ENCODE peak calls at places on chromosomes 5 and 9, in five cellular contexts. One of them, this sample, is unnamed.

GRCh38 chr5:56637321-56637920 is 177.9 kb upstream of the MAP3K1 start:
- DNase-seq in HepG2: peak
- DNase-seq in breast epithelium: no peak
- DNase-seq in SK-N-MC: no peak
- DNase-seq in GM12891: no peak
- DNase-seq in this sample: no peak

GRCh38 chr5:115545065-115545882 is 699 bp upstream of the FEM1C start:
- DNase-seq in HepG2: no peak
- DNase-seq in breast epithelium: no peak
- DNase-seq in SK-N-MC: no peak
- DNase-seq in GM12891: no peak
- DNase-seq in this sample: peak

GRCh38 chr5:61292130-61292672 is 39.9 kb upstream of the ZSWIM6 start:
- DNase-seq in HepG2: no peak
- DNase-seq in breast epithelium: no peak
- DNase-seq in SK-N-MC: no peak
- DNase-seq in GM12891: no peak
- DNase-seq in this sample: no peak

GRCh38 chr9:93094294-93095204 is 1.5 kb upstream of the CARD19 start:
- DNase-seq in HepG2: no peak
- DNase-seq in breast epithelium: peak
- DNase-seq in SK-N-MC: no peak
- DNase-seq in GM12891: no peak
- DNase-seq in this sample: peak

GRCh38 chr5:115109840-115110239 is 59.9 kb downstream of the TRIM36 start:
- DNase-seq in HepG2: no peak
- DNase-seq in breast epithelium: no peak
- DNase-seq in SK-N-MC: no peak
- DNase-seq in GM12891: no peak
- DNase-seq in this sample: no peak

GRCh38 chr9:32551491-32552049 is 557 bp upstream of the SMIM27 start:
- DNase-seq in HepG2: peak
- DNase-seq in breast epithelium: peak
- DNase-seq in SK-N-MC: no peak
- DNase-seq in GM12891: no peak
- DNase-seq in this sample: peak

GRCh38 chr5:124909734-124910133 is 163.3 kb upstream of the ZNF608 start:
- DNase-seq in HepG2: no peak
- DNase-seq in breast epithelium: no peak
- DNase-seq in SK-N-MC: no peak
- DNase-seq in GM12891: no peak
- DNase-seq in this sample: no peak

GRCh38 chr5:31153523-31153922 is 40.0 kb upstream of the CDH6 start:
- DNase-seq in HepG2: no peak
- DNase-seq in breast epithelium: no peak
- DNase-seq in SK-N-MC: no peak
- DNase-seq in GM12891: no peak
- DNase-seq in this sample: no peak

GRCh38 chr9:89941875-89942274 is 337.1 kb downstream of the GADD45G start:
- DNase-seq in HepG2: no peak
- DNase-seq in breast epithelium: no peak
- DNase-seq in SK-N-MC: no peak
- DNase-seq in GM12891: no peak
- DNase-seq in this sample: no peak

GRCh38 chr5:40689442-40689841 is 9.7 kb downstream of the PTGER4 start:
- DNase-seq in HepG2: peak
- DNase-seq in breast epithelium: no peak
- DNase-seq in SK-N-MC: no peak
- DNase-seq in GM12891: no peak
- DNase-seq in this sample: no peak

GRCh38 chr9:87714819-87715218 is 11.1 kb upstream of the CTSL start:
- DNase-seq in HepG2: peak
- DNase-seq in breast epithelium: no peak
- DNase-seq in SK-N-MC: no peak
- DNase-seq in GM12891: no peak
- DNase-seq in this sample: peak

GRCh38 chr9:104921067-104921741 is 6.8 kb downstream of the ABCA1 start:
- DNase-seq in HepG2: no peak
- DNase-seq in breast epithelium: no peak
- DNase-seq in SK-N-MC: no peak
- DNase-seq in GM12891: no peak
- DNase-seq in this sample: no peak

GRCh38 chr9:14372437-14373318 is 58.7 kb upstream of the NFIB start:
- DNase-seq in HepG2: peak
- DNase-seq in breast epithelium: peak
- DNase-seq in SK-N-MC: no peak
- DNase-seq in GM12891: no peak
- DNase-seq in this sample: no peak

GRCh38 chr5:152619756-152620155 is 214.7 kb upstream of the NMUR2 start:
- DNase-seq in HepG2: no peak
- DNase-seq in breast epithelium: no peak
- DNase-seq in SK-N-MC: no peak
- DNase-seq in GM12891: no peak
- DNase-seq in this sample: no peak

GRCh38 chr5:158026248-158027031 is 167.5 kb upstream of the CLINT1 start:
- DNase-seq in HepG2: no peak
- DNase-seq in breast epithelium: no peak
- DNase-seq in SK-N-MC: no peak
- DNase-seq in GM12891: no peak
- DNase-seq in this sample: no peak

GRCh38 chr9:109906766-109907382 is 126.9 kb downstream of the PALM2AKAP2 start:
- DNase-seq in HepG2: peak
- DNase-seq in breast epithelium: no peak
- DNase-seq in SK-N-MC: no peak
- DNase-seq in GM12891: no peak
- DNase-seq in this sample: no peak

GRCh38 chr9:109653470-109653869 is 126.5 kb upstream of the PALM2AKAP2 start:
- DNase-seq in HepG2: no peak
- DNase-seq in breast epithelium: no peak
- DNase-seq in SK-N-MC: no peak
- DNase-seq in GM12891: no peak
- DNase-seq in this sample: no peak

GRCh38 chr5:74866653-74867162 is 521 bp upstream of the FAM169A start:
- DNase-seq in HepG2: peak
- DNase-seq in breast epithelium: no peak
- DNase-seq in SK-N-MC: no peak
- DNase-seq in GM12891: no peak
- DNase-seq in this sample: no peak

GRCh38 chr5:36648426-36648825 is 42.0 kb downstream of the SLC1A3 start:
- DNase-seq in HepG2: no peak
- DNase-seq in breast epithelium: no peak
- DNase-seq in SK-N-MC: no peak
- DNase-seq in GM12891: no peak
- DNase-seq in this sample: no peak

GRCh38 chr5:155728857-155729683 is 597.9 kb upstream of the SGCD start:
- DNase-seq in HepG2: no peak
- DNase-seq in breast epithelium: no peak
- DNase-seq in SK-N-MC: no peak
- DNase-seq in GM12891: no peak
- DNase-seq in this sample: no peak

GRCh38 chr5:969421-969839 is 39.2 kb upstream of the NKD2 start:
- DNase-seq in HepG2: no peak
- DNase-seq in breast epithelium: peak
- DNase-seq in SK-N-MC: no peak
- DNase-seq in GM12891: no peak
- DNase-seq in this sample: no peak

GRCh38 chr5:125834438-125835147 is 588.6 kb upstream of the GRAMD2B start:
- DNase-seq in HepG2: no peak
- DNase-seq in breast epithelium: no peak
- DNase-seq in SK-N-MC: no peak
- DNase-seq in GM12891: no peak
- DNase-seq in this sample: no peak

GRCh38 chr5:157357823-157358222 is 91.9 kb downstream of the CYFIP2 start:
- DNase-seq in HepG2: no peak
- DNase-seq in breast epithelium: no peak
- DNase-seq in SK-N-MC: no peak
- DNase-seq in GM12891: no peak
- DNase-seq in this sample: no peak

GRCh38 chr9:133257398-133258053 is 17.5 kb downstream of the ABO start:
- DNase-seq in HepG2: no peak
- DNase-seq in breast epithelium: peak
- DNase-seq in SK-N-MC: no peak
- DNase-seq in GM12891: no peak
- DNase-seq in this sample: no peak

GRCh38 chr5:122093415-122093814 is 15.4 kb upstream of the LOX start:
- DNase-seq in HepG2: no peak
- DNase-seq in breast epithelium: no peak
- DNase-seq in SK-N-MC: no peak
- DNase-seq in GM12891: no peak
- DNase-seq in this sample: no peak

GRCh38 chr5:172678902-172679301 is 37.8 kb downstream of the NEURL1B start:
- DNase-seq in HepG2: no peak
- DNase-seq in breast epithelium: peak
- DNase-seq in SK-N-MC: no peak
- DNase-seq in GM12891: no peak
- DNase-seq in this sample: peak

GRCh38 chr9:36470891-36471290 is 70.8 kb upstream of the RNF38 start:
- DNase-seq in HepG2: no peak
- DNase-seq in breast epithelium: peak
- DNase-seq in SK-N-MC: no peak
- DNase-seq in GM12891: peak
- DNase-seq in this sample: peak

GRCh38 chr9:106862115-106862945 is 636 bp upstream of the ZNF462 start:
- DNase-seq in HepG2: no peak
- DNase-seq in breast epithelium: peak
- DNase-seq in SK-N-MC: no peak
- DNase-seq in GM12891: no peak
- DNase-seq in this sample: peak

GRCh38 chr5:172048170-172048422 is 41.7 kb upstream of the FBXW11 start:
- DNase-seq in HepG2: no peak
- DNase-seq in breast epithelium: no peak
- DNase-seq in SK-N-MC: no peak
- DNase-seq in GM12891: no peak
- DNase-seq in this sample: no peak

GRCh38 chr9:69645488-69645887 is 26.7 kb downstream of the APBA1 start:
- DNase-seq in HepG2: no peak
- DNase-seq in breast epithelium: peak
- DNase-seq in SK-N-MC: no peak
- DNase-seq in GM12891: no peak
- DNase-seq in this sample: peak

GRCh38 chr5:176611435-176611834 is 1.5 kb upstream of the GPRIN1 start:
- DNase-seq in HepG2: peak
- DNase-seq in breast epithelium: peak
- DNase-seq in SK-N-MC: no peak
- DNase-seq in GM12891: no peak
- DNase-seq in this sample: peak

DNA sequence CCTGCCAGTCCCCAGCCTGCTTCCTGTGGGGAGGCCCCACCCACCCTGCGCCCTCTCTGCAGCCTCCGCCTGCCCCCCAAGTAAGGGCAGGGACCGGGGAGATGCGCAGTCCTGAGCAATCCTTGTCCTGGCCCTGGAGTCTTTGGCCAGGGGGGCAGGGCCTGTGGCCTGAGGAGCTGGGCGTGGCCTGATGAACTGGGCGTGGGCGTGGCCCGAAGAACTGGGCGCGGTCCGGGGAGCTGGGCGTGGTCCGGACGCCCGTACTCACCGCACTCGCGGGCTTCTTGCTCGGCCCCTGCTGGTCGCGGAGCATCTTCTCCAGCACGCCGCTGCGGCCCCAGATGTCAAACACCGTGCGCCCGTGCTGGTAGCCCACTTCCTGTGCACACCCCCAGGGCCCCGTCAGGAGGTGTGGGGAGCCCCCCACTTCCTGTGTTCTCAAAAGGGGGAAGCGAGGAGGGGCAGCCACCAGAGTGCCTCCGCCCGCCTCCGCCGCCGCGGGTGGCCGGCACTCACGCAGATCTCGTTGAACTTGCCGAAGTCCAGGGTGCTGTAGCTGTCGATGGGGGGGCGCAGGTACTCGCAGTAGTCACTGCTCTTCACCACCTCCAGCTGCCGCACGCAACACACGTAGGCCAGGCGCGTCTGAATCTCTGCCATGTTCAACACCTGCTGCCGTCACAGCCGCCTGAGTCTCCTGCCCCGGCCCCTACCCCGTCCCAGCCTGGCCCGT is 2.7 kb upstream of the NSMF start:
- DNase-seq in HepG2: no peak
- DNase-seq in breast epithelium: no peak
- DNase-seq in SK-N-MC: no peak
- DNase-seq in GM12891: peak
- DNase-seq in this sample: peak
- TF ChIP-seq POLR2AphosphoS5 in HepG2: no peak
- TF ChIP-seq POLR2AphosphoS5 in breast epithelium: no peak
- TF ChIP-seq POLR2AphosphoS5 in SK-N-MC: no peak
- TF ChIP-seq POLR2AphosphoS5 in GM12891: peak
- TF ChIP-seq POLR2AphosphoS5 in this sample: no peak

GRCh38 chr5:33829430-33829829 is 62.4 kb downstream of the ADAMTS12 start:
- DNase-seq in HepG2: no peak
- DNase-seq in breast epithelium: no peak
- DNase-seq in SK-N-MC: no peak
- DNase-seq in GM12891: no peak
- DNase-seq in this sample: no peak

GRCh38 chr5:33834334-33834733 is 57.5 kb downstream of the ADAMTS12 start:
- DNase-seq in HepG2: no peak
- DNase-seq in breast epithelium: no peak
- DNase-seq in SK-N-MC: no peak
- DNase-seq in GM12891: no peak
- DNase-seq in this sample: no peak

GRCh38 chr5:33831041-33831440 is 60.7 kb downstream of the ADAMTS12 start:
- DNase-seq in HepG2: no peak
- DNase-seq in breast epithelium: no peak
- DNase-seq in SK-N-MC: no peak
- DNase-seq in GM12891: no peak
- DNase-seq in this sample: no peak

GRCh38 chr5:33832904-33833575 is 58.8 kb downstream of the ADAMTS12 start:
- DNase-seq in HepG2: no peak
- DNase-seq in breast epithelium: no peak
- DNase-seq in SK-N-MC: no peak
- DNase-seq in GM12891: no peak
- DNase-seq in this sample: no peak

DNA sequence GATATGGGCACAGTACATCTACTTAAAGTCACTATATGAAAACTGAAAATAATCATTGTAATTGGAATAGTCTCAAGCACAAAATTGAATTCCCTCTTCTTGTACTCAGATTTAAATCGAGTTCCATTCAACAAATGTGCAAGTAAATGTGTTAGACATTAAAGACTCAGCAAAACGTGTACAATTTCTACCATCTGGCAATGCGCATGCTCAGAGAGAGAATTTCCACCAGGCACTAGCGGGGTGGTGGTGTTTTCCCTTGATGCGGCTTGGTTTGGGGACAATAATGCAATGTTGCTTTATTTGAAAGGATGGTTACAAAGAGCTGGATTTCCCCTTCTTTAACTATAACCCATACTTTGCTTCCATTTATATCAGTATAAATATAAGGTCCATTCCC is 59.4 kb downstream of the ADAMTS12 start:
- DNase-seq in HepG2: no peak
- DNase-seq in breast epithelium: no peak
- DNase-seq in SK-N-MC: no peak
- DNase-seq in GM12891: no peak
- DNase-seq in this sample: no peak
- TF ChIP-seq POLR2AphosphoS5 in HepG2: no peak
- TF ChIP-seq POLR2AphosphoS5 in breast epithelium: no peak
- TF ChIP-seq POLR2AphosphoS5 in SK-N-MC: no peak
- TF ChIP-seq POLR2AphosphoS5 in GM12891: no peak
- TF ChIP-seq POLR2AphosphoS5 in this sample: no peak

GRCh38 chr9:136952354-136952855 is 332 bp downstream of the LCN12 start:
- DNase-seq in HepG2: no peak
- DNase-seq in breast epithelium: no peak
- DNase-seq in SK-N-MC: no peak
- DNase-seq in GM12891: no peak
- DNase-seq in this sample: no peak
- TF ChIP-seq POLR2AphosphoS5 in HepG2: no peak
- TF ChIP-seq POLR2AphosphoS5 in breast epithelium: no peak
- TF ChIP-seq POLR2AphosphoS5 in SK-N-MC: no peak
- TF ChIP-seq POLR2AphosphoS5 in GM12891: no peak
- TF ChIP-seq POLR2AphosphoS5 in this sample: no peak

GRCh38 chr5:90747175-90747574 is 188.6 kb downstream of the ADGRV1 start:
- DNase-seq in HepG2: no peak
- DNase-seq in breast epithelium: no peak
- DNase-seq in SK-N-MC: no peak
- DNase-seq in GM12891: no peak
- DNase-seq in this sample: no peak
- TF ChIP-seq POLR2AphosphoS5 in HepG2: no peak
- TF ChIP-seq POLR2AphosphoS5 in breast epithelium: no peak
- TF ChIP-seq POLR2AphosphoS5 in SK-N-MC: no peak
- TF ChIP-seq POLR2AphosphoS5 in GM12891: no peak
- TF ChIP-seq POLR2AphosphoS5 in this sample: no peak

This sample was measured in transverse colon.